ENCODE peak calls at places on chromosomes 3 and 15, in four cellular contexts. Y is endothelial cell of umbilical vein, E is transverse colon, T is sigmoid colon. D is an unnamed sample. For H3K4me1, the result is how much of the 10 kb centered on the place peaks cover.

GRCh38 chr15:89399070-89399389 is 64.4 kb upstream of the POLG start:
- DNase-seq in T (no peak), Y (no peak), E (no peak), D (no peak)

GRCh38 chr3:181265750-181266333 is 276.3 kb upstream of the DNAJC19 start:
- DNase-seq in T (no peak), Y (peak), E (no peak), D (no peak)

GRCh38 chr3:63763156-63763555 is 55.9 kb upstream of the C3orf49 start:
- DNase-seq in T (no peak), Y (no peak), E (no peak), D (no peak)

GRCh38 chr3:37197810-37198371 is 23.5 kb upstream of the LRRFIP2 start:
- DNase-seq in T (no peak), Y (no peak), E (no peak), D (no peak)

GRCh38 chr3:30768703-30769550 is 125.5 kb downstream of the GADL1 start:
- DNase-seq in Y (peak), E (peak), T (peak), D (peak)

GRCh38 chr15:86082619-86083377 is 3.1 kb downstream of the AGBL1 start:
- DNase-seq in T (no peak), Y (no peak), E (no peak), D (no peak)

GRCh38 chr15:39075756-39076341 is 505.0 kb upstream of the THBS1 start:
- DNase-seq in E (no peak), T (no peak), Y (no peak), D (no peak)

GRCh38 chr15:68511073-68511991 is 67.5 kb upstream of the CORO2B start:
- DNase-seq in T (no peak), E (no peak), Y (no peak), D (no peak)

GRCh38 chr3:66399529-66400232 is 101.1 kb downstream of the LRIG1 start:
- DNase-seq in T (peak), E (no peak), Y (no peak), D (no peak)

GRCh38 chr3:100225883-100226282 is 34.9 kb upstream of the TBC1D23 start:
- DNase-seq in T (no peak), E (no peak), Y (no peak), D (no peak)

GRCh38 chr15:69035205-69035917 is 20.9 kb downstream of the NOX5 start:
- DNase-seq in E (peak), Y (peak), T (no peak), D (peak)

GRCh38 chr15:45393851-45394250 is 15.5 kb upstream of the GATM start:
- DNase-seq in Y (no peak), E (no peak), T (no peak), D (no peak)

GRCh38 chr3:173617490-173617889 is 219.9 kb downstream of the NLGN1 start:
- DNase-seq in T (peak), Y (no peak), E (peak), D (no peak)

GRCh38 chr3:193783166-193783896 is 190.3 kb downstream of the OPA1 start:
- DNase-seq in Y (no peak), T (no peak), E (no peak), D (no peak)

GRCh38 chr15:69573815-69574472 is 121.3 kb downstream of the RPLP1 start:
- DNase-seq in T (no peak), E (no peak), Y (no peak), D (no peak)

GRCh38 chr3:58093573-58094195 is 85.5 kb downstream of the FLNB start:
- DNase-seq in T (peak), E (no peak), Y (peak), D (no peak)

GRCh38 chr3:13299531-13300155 is 120.5 kb downstream of the NUP210 start:
- DNase-seq in Y (no peak), E (no peak), T (no peak), D (no peak)

DNA sequence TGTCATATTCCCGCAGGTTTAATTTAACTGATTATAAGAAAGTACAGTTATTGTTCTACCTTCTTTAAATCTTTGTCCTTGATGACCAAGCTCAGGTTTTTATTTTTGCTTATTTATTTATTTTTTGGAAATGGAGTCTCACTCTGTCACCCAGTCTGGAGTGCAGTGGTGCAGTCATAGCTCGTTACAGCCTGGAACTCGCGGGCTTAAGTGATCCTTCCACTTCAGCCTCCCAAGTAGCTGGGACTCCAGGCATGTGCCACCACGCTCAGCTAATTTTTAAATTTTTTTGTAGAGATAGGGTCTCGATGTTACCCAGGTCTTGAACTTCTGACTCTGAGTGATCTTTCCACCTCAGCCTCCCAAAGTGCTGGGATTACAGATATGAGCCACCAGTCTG is 8.9 kb downstream of the USP3 start:
- DNase-seq in E (no peak), T (no peak), Y (no peak), D (no peak)
- H3K4me1 ChIP-seq in E (half or more), T (half or more), Y (under half), D (under half)

GRCh38 chr3:197309528-197310361 is 11.3 kb upstream of the DLG1 start:
- DNase-seq in E (no peak), Y (peak), T (no peak), D (no peak)
- H3K27ac ChIP-seq in E (peak), Y (peak), T (no peak), D (no peak)

DNA sequence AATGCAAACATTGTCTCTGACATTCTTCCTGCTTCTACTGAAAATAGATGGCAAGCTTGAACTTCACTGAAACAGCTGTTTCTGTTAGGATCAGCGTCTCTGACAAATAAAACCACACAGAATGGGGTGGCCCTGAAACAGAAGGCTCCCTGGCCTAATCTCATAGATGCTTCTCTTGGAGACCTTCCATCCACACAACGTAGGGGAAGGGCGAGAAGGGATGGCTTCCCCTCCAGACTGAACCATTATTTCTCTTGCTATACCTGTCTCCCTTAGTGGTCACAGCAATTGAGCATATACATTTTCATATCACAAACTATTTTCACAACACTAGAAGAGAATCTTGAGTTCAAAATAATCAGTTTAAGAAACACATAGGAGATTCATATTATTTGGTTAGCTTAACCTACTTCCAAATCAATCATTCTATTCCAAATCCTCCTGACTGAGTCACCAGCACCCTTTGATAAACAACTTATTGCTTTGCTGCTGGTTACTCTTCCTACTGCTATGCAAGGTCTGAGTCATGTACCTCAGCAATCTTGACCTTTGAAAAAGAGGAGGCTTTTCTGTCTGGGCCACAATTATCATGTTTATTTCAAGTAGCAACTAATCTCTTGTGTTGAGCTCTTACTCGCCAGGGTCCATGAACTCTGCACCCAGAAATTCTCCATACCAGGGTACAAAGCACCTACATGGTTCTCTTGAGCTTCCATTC is 45.5 kb downstream of the CBLB start:
- DNase-seq in Y (peak), T (no peak), E (no peak), D (no peak)
- TF ChIP-seq POLR2AphosphoS5 in Y (no peak), T (no peak), E (peak), D (no peak)

GRCh38 chr3:61876797-61877196 is 315.4 kb downstream of the PTPRG start:
- DNase-seq in T (no peak), Y (no peak), E (no peak), D (no peak)
- H3K4me1 ChIP-seq in T (half or more), Y (under half), E (under half), D (under half)

DNA sequence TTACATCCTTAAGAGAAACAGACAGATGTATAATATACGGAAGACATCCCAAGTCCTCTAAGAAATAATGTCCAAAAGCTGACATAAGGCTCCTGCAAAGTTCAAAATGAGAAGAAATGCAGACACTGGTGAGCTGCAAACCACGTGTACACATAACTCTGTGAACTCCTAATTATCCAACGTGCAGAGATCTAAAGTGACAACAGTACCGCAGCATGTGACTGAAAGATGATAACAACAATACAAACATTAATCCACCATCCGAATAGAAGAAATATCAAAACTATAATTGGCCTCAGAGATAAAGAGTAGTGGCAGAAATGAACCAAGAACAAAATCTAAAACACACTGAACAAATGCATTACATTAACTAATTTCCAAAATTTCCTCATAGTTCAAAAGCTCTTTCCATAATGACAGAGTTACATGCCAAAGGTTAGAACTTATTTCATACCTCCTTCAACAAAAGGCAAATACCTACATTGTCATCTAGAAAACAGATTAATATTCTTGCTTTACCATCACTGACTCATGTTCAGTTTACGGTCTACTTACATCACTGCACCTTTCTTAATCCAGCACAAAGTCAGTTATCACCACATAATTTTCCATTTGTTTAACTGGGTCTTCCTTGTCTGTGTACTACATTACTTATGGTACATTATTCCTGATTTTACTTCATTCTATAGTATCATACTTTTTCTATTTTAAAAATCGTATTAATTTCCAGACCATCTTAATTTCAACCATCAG is 2.2 kb downstream of the PDCD10 start:
- DNase-seq in T (no peak), E (no peak), Y (no peak), D (no peak)
- H3K27ac ChIP-seq in T (no peak), E (no peak), Y (no peak), D (no peak)

GRCh38 chr3:113247664-113248458 is 36.5 kb downstream of the BOC start:
- DNase-seq in Y (no peak), E (no peak), T (peak), D (no peak)
- TF ChIP-seq POLR2AphosphoS5 in Y (no peak), E (peak), T (peak), D (no peak)

GRCh38 chr15:98733098-98733497 is 84.8 kb downstream of the IGF1R start:
- DNase-seq in E (no peak), T (no peak), Y (no peak), D (no peak)

GRCh38 chr15:98729446-98730042 is 81.2 kb downstream of the IGF1R start:
- DNase-seq in E (no peak), T (no peak), Y (peak), D (no peak)

GRCh38 chr15:98731712-98732450 is 83.5 kb downstream of the IGF1R start:
- DNase-seq in E (no peak), Y (no peak), T (no peak), D (no peak)

GRCh38 chr15:98728811-98729160 is 80.4 kb downstream of the IGF1R start:
- DNase-seq in T (no peak), E (no peak), Y (no peak), D (no peak)

GRCh38 chr15:98730860-98731711 is 82.7 kb downstream of the IGF1R start:
- DNase-seq in Y (no peak), T (no peak), E (no peak), D (no peak)
- H3K4me1 ChIP-seq in Y (under half), T (half or more), E (under half), D (under half)

GRCh38 chr3:184756151-184756681 is 44.4 kb upstream of the MAGEF1 start:
- DNase-seq in E (no peak), Y (no peak), T (no peak), D (no peak)
- H3K27ac ChIP-seq in E (peak), Y (no peak), T (peak), D (peak)

GRCh38 chr3:9361691-9362388 is 1.0 kb upstream of the THUMPD3 start:
- DNase-seq in Y (no peak), E (no peak), T (no peak), D (no peak)

DNA sequence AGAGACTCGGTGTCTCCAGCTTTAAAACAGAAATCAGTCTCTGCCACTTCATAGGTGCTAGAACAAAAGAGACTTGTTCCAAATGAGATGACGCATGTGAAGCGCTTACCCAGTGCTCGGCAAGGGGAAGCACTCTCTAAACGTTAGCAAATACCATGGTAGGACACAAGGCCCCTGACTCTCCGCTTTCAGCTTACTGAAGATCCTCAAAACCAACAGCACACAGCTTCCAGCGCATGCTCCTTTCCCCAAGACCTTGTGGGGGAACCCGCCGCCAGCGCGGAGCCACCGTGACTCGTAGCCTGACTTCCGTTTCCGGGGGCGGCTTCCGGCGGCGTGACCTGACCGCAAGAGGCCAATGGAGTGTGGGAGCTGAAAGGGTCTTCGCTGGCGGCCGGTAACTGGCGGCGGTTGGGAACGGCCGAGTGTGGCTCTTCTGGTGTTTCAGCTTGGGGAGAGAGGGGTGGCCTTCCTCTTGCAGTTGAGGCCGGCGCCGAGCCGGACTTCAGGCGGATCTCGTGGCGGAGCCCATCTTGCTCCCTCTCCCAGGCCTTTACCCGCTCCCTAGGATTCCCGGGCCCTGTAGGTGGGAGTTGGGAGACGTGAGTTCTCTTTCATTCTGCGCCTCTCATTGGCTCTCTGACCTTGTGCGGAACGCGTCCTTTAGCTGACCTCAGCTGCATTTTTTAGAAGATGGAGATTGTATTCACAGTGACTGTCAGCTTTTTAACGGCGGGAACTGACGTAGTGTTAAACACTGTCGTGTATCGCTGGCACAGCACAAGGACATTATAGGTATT is at the start of gene THUMPD3:
- DNase-seq in T (peak), Y (peak), E (peak), D (peak)
- TF ChIP-seq POLR2AphosphoS5 in T (peak), Y (peak), E (peak), D (peak)

D was measured in prostate gland.